ENCODE peak calls at places on chromosomes 2 and 18, in four cellular contexts. I, B, F and D are unnamed samples. For H3K4me1, the result is how much of the 10 kb centered on the place peaks cover.

GRCh38 chr2:199459286-199460100 is 1.8 kb upstream of the SATB2 start:
- DNase-seq in I (peak), B (peak), F (peak), D (peak)

GRCh38 chr2:109604597-109604996 is 9.2 kb downstream of the SEPTIN10 start:
- DNase-seq in I (no peak), B (peak), F (no peak), D (no peak)

GRCh38 chr2:240259201-240259923 is 118.9 kb upstream of the OTOS start:
- DNase-seq in I (no peak), B (peak), F (peak), D (peak)

GRCh38 chr2:159249955-159250723 is 36.4 kb downstream of the WDSUB1 start:
- DNase-seq in I (no peak), B (peak), F (no peak), D (no peak)

GRCh38 chr2:191945623-191946022 is 98.7 kb upstream of the CAVIN2 start:
- DNase-seq in I (no peak), B (no peak), F (no peak), D (no peak)

GRCh38 chr18:32072321-32072720 is 19.4 kb upstream of the RNF138 start:
- DNase-seq in I (no peak), B (no peak), F (no peak), D (no peak)

GRCh38 chr2:181780159-181781081 is 100.1 kb upstream of the NEUROD1 start:
- DNase-seq in I (no peak), B (no peak), F (no peak), D (no peak)

GRCh38 chr2:20584637-20585321 is 66.1 kb downstream of the HS1BP3 start:
- DNase-seq in I (peak), B (no peak), F (peak), D (peak)

GRCh38 chr2:28274911-28275685 is 117.6 kb upstream of the FOSL2 start:
- DNase-seq in I (peak), B (no peak), F (no peak), D (no peak)

GRCh38 chr2:112728384-112729175 is 7.8 kb downstream of the NT5DC4 start:
- DNase-seq in I (no peak), B (no peak), F (no peak), D (no peak)

GRCh38 chr2:231696004-231696367 is 12.3 kb upstream of the PTMA start:
- DNase-seq in I (no peak), B (no peak), F (peak), D (no peak)

GRCh38 chr18:3214855-3215637 is 4.7 kb downstream of the MYOM1 start:
- DNase-seq in I (no peak), B (no peak), F (no peak), D (no peak)

GRCh38 chr2:52594036-52594435 is 1173.6 kb upstream of the CHAC2 start:
- DNase-seq in I (no peak), B (no peak), F (no peak), D (no peak)

GRCh38 chr2:176281267-176281666 is 12.0 kb downstream of the MTX2 start:
- DNase-seq in I (no peak), B (no peak), F (no peak), D (no peak)

GRCh38 chr2:100924520-100925451 is 77.3 kb upstream of the RPL31 start:
- DNase-seq in I (peak), B (no peak), F (no peak), D (no peak)

GRCh38 chr2:95760839-95761525 is 169.2 kb downstream of the TRIM43 start:
- DNase-seq in I (no peak), B (no peak), F (no peak), D (no peak)

GRCh38 chr2:64329848-64330247 is 124.1 kb upstream of the LGALSL start:
- DNase-seq in I (no peak), B (peak), F (no peak), D (peak)

GRCh38 chr2:231421051-231421580 is 25.6 kb downstream of the B3GNT7 start:
- DNase-seq in I (no peak), B (no peak), F (no peak), D (no peak)

GRCh38 chr2:121285077-121285449 is at the start of gene TFCP2L1:
- DNase-seq in I (peak), B (no peak), F (no peak), D (no peak)

GRCh38 chr2:222671259-222672067 is at the start of gene MOGAT1:
- DNase-seq in I (peak), B (peak), F (no peak), D (peak)

GRCh38 chr2:101731221-101732054 is 33.9 kb downstream of the MAP4K4 start:
- DNase-seq in I (no peak), B (no peak), F (no peak), D (no peak)

GRCh38 chr2:65369574-65369973 is 62.8 kb downstream of the SPRED2 start:
- DNase-seq in I (no peak), B (no peak), F (no peak), D (no peak)

GRCh38 chr2:65369980-65370379 is 62.4 kb downstream of the SPRED2 start:
- DNase-seq in I (no peak), B (no peak), F (no peak), D (no peak)

GRCh38 chr2:65368464-65368863 is 63.9 kb downstream of the SPRED2 start:
- DNase-seq in I (no peak), B (no peak), F (no peak), D (no peak)

GRCh38 chr2:65371094-65371474 is 61.3 kb downstream of the SPRED2 start:
- DNase-seq in I (no peak), B (no peak), F (no peak), D (no peak)

DNA sequence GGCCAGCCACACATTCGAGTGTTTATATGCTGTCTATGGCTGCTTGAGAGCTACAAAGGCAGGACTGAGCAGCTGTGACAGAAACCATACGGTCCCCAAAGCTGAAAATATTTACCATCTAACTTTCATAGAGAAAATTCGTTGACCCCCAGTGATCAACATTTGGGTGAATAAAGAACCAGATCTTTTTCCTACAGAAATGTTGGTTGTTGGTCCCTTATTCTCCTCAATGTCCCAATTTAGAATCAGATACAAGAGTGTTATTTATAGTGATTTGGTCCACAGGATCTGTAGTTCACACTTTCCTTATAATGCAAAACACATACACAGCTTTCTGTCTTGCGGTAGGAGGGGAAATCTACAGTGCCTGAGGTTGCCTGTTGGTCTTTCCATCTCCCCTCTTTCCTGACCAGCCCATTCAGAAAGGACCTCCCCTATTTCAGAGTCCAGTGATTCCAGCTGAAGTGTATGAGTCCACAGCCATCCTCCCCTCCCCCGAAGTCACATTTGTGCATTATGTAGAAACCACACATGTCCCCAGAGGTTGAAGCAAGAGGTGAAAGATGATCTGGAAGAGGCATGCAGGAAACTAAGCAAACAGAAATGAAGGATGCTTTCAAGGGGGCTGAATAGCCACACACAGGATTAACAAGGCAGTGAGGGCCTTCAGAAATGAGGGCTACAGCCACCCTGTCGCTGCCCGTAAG is 61.9 kb downstream of the SPRED2 start:
- DNase-seq in I (no peak), B (no peak), F (no peak), D (no peak)
- H3K4me1 ChIP-seq in I (under half), B (under half), F (under half), D (half or more)

GRCh38 chr2:175055993-175056392 is 50.8 kb upstream of the CHN1 start:
- DNase-seq in I (no peak), B (no peak), F (no peak), D (no peak)
- H3K4me3 ChIP-seq in I (no peak), B (no peak), F (no peak), D (no peak)

GRCh38 chr18:77119851-77120491 is 12.6 kb downstream of the MBP start:
- DNase-seq in I (no peak), B (no peak), F (no peak), D (no peak)
- H3K4me1 ChIP-seq in I (under half), B (under half), F (under half), D (under half)

GRCh38 chr2:134717706-134718094 is 1.1 kb downstream of the TMEM163 start:
- DNase-seq in I (no peak), B (no peak), F (no peak), D (no peak)
- H3K4me3 ChIP-seq in I (peak), B (peak), F (no peak), D (peak)

DNA sequence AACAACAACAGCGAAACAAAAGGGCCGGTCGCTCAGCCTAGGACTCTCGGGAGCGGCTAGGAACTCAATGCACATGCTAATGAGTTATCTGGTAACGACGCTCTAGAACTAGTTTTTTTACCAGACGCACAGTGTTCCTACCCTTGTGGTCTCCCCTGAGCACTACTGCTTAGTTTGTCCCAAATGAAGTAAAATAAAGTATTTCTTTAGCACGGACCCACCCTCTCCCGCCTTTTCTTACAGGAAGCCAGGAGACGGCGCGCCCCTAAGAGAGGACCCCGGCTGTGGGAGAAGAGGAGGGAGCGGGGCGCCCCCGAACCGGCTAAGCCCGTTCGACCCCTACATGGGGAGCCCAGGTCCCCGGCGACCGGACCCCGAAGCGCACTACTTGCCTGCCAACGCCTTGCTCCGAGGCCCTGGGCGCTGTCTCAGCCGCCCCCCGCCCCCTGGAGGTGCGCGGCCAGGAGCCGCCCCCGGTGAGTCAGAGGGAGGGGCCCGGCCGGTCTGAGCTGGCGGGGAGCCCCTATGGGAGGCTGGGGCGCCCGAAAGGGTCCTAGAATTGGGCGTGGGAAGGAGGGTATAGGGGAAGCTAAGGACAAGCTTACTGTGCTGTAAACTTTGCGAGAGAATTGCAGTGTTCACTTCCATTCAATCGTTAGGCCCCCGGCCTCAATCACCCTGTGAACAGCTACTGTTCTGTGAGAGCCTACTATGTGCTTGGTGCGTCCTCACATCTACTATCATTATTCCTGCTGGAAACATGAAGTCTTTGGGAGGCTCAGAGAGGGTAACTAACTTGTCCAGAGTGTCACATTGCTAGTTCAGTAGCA is 3.6 kb upstream of the CAPG start:
- DNase-seq in I (peak), B (no peak), F (peak), D (no peak)
- H3K4me1 ChIP-seq in I (under half), B (under half), F (under half), D (under half)

GRCh38 chr2:205496370-205496769 is 185.9 kb upstream of the NRP2 start:
- DNase-seq in I (no peak), B (no peak), F (no peak), D (no peak)
- H3K4me3 ChIP-seq in I (no peak), B (no peak), F (no peak), D (no peak)